ENCODE peak calls at places on chromosome 7, in six cellular contexts. R is dorsolateral prefrontal cortex; V is left lobe of liver; F is effector memory CD8-positive, alpha-beta T cell; U is ELR; H is CD4-positive, alpha-beta T cell. M is an unnamed sample.

GRCh38 chr7:47040795-47041194 is 541.1 kb downstream of the TNS3 start:
- DNase-seq in R (no peak), V (no peak), F (no peak), U (no peak), H (no peak), M (no peak)

GRCh38 chr7:142091957-142092356 is 19.6 kb upstream of the MGAM2 start:
- DNase-seq in R (no peak), V (no peak), F (no peak), U (no peak), H (no peak), M (no peak)

GRCh38 chr7:114670676-114671075 is 251.2 kb upstream of the MDFIC start:
- DNase-seq in R (no peak), V (no peak), F (no peak), U (no peak), H (no peak), M (no peak)

GRCh38 chr7:150978136-150978789 is at the start of gene KCNH2:
- DNase-seq in R (peak), V (no peak), F (no peak), U (no peak), H (no peak), M (peak)

GRCh38 chr7:3922175-3922635 is 621.2 kb downstream of the SDK1 start:
- DNase-seq in R (peak), V (no peak), F (no peak), U (peak), H (no peak), M (no peak)

GRCh38 chr7:918441-919113 is 35.9 kb downstream of the ADAP1 start:
- DNase-seq in R (peak), V (peak), F (no peak), U (no peak), H (no peak), M (no peak)

GRCh38 chr7:31488562-31489203 is 25.2 kb upstream of the ITPRID1 start:
- DNase-seq in R (peak), V (peak), F (no peak), U (peak), H (peak), M (no peak)

GRCh38 chr7:128094111-128094570 is 62.9 kb upstream of the LRRC4 start:
- DNase-seq in R (no peak), V (no peak), F (no peak), U (no peak), H (no peak), M (no peak)

GRCh38 chr7:100836812-100837098 is 9.4 kb upstream of the EPHB4 start:
- DNase-seq in R (no peak), V (no peak), F (no peak), U (no peak), H (no peak), M (no peak)

GRCh38 chr7:128794436-128794835 is 2.7 kb downstream of the CCDC136 start:
- DNase-seq in R (no peak), V (no peak), F (no peak), U (no peak), H (no peak), M (no peak)

GRCh38 chr7:151385626-151386300 is 24.1 kb downstream of the WDR86 start:
- DNase-seq in R (no peak), V (no peak), F (no peak), U (no peak), H (no peak), M (no peak)

GRCh38 chr7:143387156-143387975 is 6.2 kb downstream of the ZYX start:
- DNase-seq in R (no peak), V (no peak), F (no peak), U (no peak), H (no peak), M (no peak)

GRCh38 chr7:4102231-4102841 is 579.8 kb upstream of the FOXK1 start:
- DNase-seq in R (no peak), V (no peak), F (no peak), U (no peak), H (no peak), M (no peak)

GRCh38 chr7:80139179-80139578 is 4.5 kb downstream of the GNAI1 start:
- DNase-seq in R (no peak), V (no peak), F (no peak), U (no peak), H (no peak), M (no peak)

GRCh38 chr7:139753079-139753692 is 24.6 kb downstream of the HIPK2 start:
- DNase-seq in R (no peak), V (no peak), F (no peak), U (no peak), H (no peak), M (no peak)

GRCh38 chr7:75817112-75817511 is 3.5 kb upstream of the CCL24 start:
- DNase-seq in R (no peak), V (no peak), F (no peak), U (no peak), H (no peak), M (no peak)

GRCh38 chr7:29853072-29853471 is 46.8 kb downstream of the WIPF3 start:
- DNase-seq in R (no peak), V (no peak), F (no peak), U (no peak), H (no peak), M (no peak)

GRCh38 chr7:16619979-16620408 is 25.6 kb downstream of the ANKMY2 start:
- DNase-seq in R (no peak), V (no peak), F (no peak), U (peak), H (no peak), M (no peak)

GRCh38 chr7:150507947-150508602 is 6.6 kb upstream of the GIMAP7 start:
- DNase-seq in R (no peak), V (no peak), F (no peak), U (no peak), H (no peak), M (no peak)

GRCh38 chr7:155998766-155999630 is 186.7 kb upstream of the SHH start:
- DNase-seq in R (no peak), V (no peak), F (no peak), U (no peak), H (no peak), M (no peak)

GRCh38 chr7:88480266-88480665 is 173.6 kb upstream of the STEAP4 start:
- DNase-seq in R (no peak), V (no peak), F (no peak), U (no peak), H (no peak), M (no peak)

GRCh38 chr7:122692769-122693309 is 6.1 kb downstream of the RNF133 start:
- DNase-seq in R (no peak), V (no peak), F (no peak), U (no peak), H (no peak), M (no peak)

GRCh38 chr7:90298145-90299038 is 22.7 kb downstream of the FAM237B start:
- DNase-seq in R (no peak), V (no peak), F (no peak), U (peak), H (no peak), M (no peak)

GRCh38 chr7:17940302-17941170 is at the start of gene SNX13:
- DNase-seq in R (peak), V (peak), F (peak), U (peak), H (peak), M (peak)

GRCh38 chr7:66502230-66503035 is 126.2 kb upstream of the KCTD7 start:
- DNase-seq in R (no peak), V (no peak), F (no peak), U (no peak), H (no peak), M (no peak)

GRCh38 chr7:64630496-64630895 is 35.4 kb upstream of the ZNF107 start:
- DNase-seq in R (no peak), V (no peak), F (no peak), U (peak), H (no peak), M (no peak)

GRCh38 chr7:137878333-137878961 is 31.7 kb upstream of the DGKI start:
- DNase-seq in R (no peak), V (no peak), F (no peak), U (no peak), H (no peak), M (no peak)

GRCh38 chr7:151167197-151167911 is at the start of gene GBX1:
- DNase-seq in R (no peak), V (no peak), F (no peak), U (peak), H (no peak), M (peak)

GRCh38 chr7:14937580-14937979 is 35.0 kb upstream of the DGKB start:
- DNase-seq in R (no peak), V (no peak), F (no peak), U (no peak), H (no peak), M (no peak)

GRCh38 chr7:140005754-140006503 is 56.8 kb downstream of the PARP12 start:
- DNase-seq in R (no peak), V (peak), F (no peak), U (peak), H (no peak), M (no peak)

GRCh38 chr7:37806152-37806551 is 42.2 kb upstream of the NME8 start:
- DNase-seq in R (no peak), V (no peak), F (no peak), U (no peak), H (no peak), M (no peak)

GRCh38 chr7:92625617-92626016 is 35.4 kb upstream of the FAM133B start:
- DNase-seq in R (no peak), V (no peak), F (no peak), U (peak), H (no peak), M (no peak)

GRCh38 chr7:96337519-96337918 is 15.6 kb upstream of the SLC25A13 start:
- DNase-seq in R (no peak), V (no peak), F (no peak), U (no peak), H (no peak), M (no peak)

GRCh38 chr7:20317413-20317812 is 13.3 kb upstream of the ITGB8 start:
- DNase-seq in R (no peak), V (no peak), F (no peak), U (no peak), H (no peak), M (no peak)

GRCh38 chr7:30727061-30727945 is 24.6 kb upstream of the INMT start:
- DNase-seq in R (no peak), V (no peak), F (peak), U (peak), H (peak), M (peak)

GRCh38 chr7:129848436-129848835 is 104.3 kb downstream of the UBE2H start:
- DNase-seq in R (no peak), V (no peak), F (no peak), U (peak), H (no peak), M (no peak)

GRCh38 chr7:117119192-117119924 is 166.1 kb downstream of the ST7 start:
- DNase-seq in R (peak), V (peak), F (peak), U (peak), H (peak), M (peak)

GRCh38 chr7:92071032-92071431 is 63.2 kb downstream of the CYP51A1 start:
- DNase-seq in R (no peak), V (no peak), F (no peak), U (no peak), H (no peak), M (no peak)

M was measured in CD4-positive, alpha-beta memory T cell.